ENCODE peak calls at places on chromosomes 12 and 14, in nine cellular contexts. F is fibroblast of lung; U is adrenal gland; W is esophagus squamous epithelium; V is ascending aorta; X is upper lobe of left lung; H is effector memory CD4-positive, alpha-beta T cell; A is tibial nerve; K is stomach. R is an unnamed sample. For H3K9me3, the result is how much of the 10 kb centered on the place peaks cover.

GRCh38 chr12:18932715-18933114 is 194.8 kb downstream of the CAPZA3 start:
- DNase-seq in A (no peak), W (no peak), H (no peak), V (no peak), K (no peak), F (peak), U (no peak), X (no peak), R (no peak)

GRCh38 chr14:100386121-100386520 is 63.0 kb downstream of the SLC25A47 start:
- DNase-seq in W (no peak), K (no peak), X (no peak), A (no peak), U (no peak), V (no peak), H (no peak), F (peak), R (no peak)

GRCh38 chr14:65153101-65153500 is 50.8 kb upstream of the MAX start:
- DNase-seq in X (no peak), F (no peak), U (no peak), V (no peak), W (no peak), H (no peak), A (no peak), K (no peak), R (no peak)

GRCh38 chr14:49769171-49769570 is 1.2 kb downstream of the KLHDC2 start:
- DNase-seq in H (no peak), U (no peak), F (peak), W (no peak), V (no peak), A (no peak), X (no peak), K (peak), R (no peak)

GRCh38 chr12:55673638-55674037 is 34.1 kb downstream of the ITGA7 start:
- DNase-seq in V (no peak), A (no peak), H (no peak), U (peak), X (no peak), W (no peak), F (no peak), K (no peak), R (no peak)

GRCh38 chr12:125276567-125276966 is 211.3 kb downstream of the AACS start:
- DNase-seq in X (peak), V (no peak), W (no peak), H (no peak), U (no peak), A (no peak), F (no peak), K (no peak), R (no peak)

GRCh38 chr14:53044486-53044885 is 93.6 kb upstream of the FERMT2 start:
- DNase-seq in X (no peak), A (no peak), U (no peak), V (no peak), K (no peak), H (no peak), W (no peak), F (peak), R (no peak)

GRCh38 chr12:92541024-92541423 is 161.8 kb upstream of the PLEKHG7 start:
- DNase-seq in H (no peak), V (no peak), U (no peak), A (no peak), X (no peak), F (no peak), W (no peak), K (no peak), R (no peak)

GRCh38 chr14:60756847-60757246 is 22.3 kb downstream of the MNAT1 start:
- DNase-seq in V (no peak), U (no peak), K (no peak), A (no peak), X (no peak), W (no peak), H (no peak), F (no peak), R (no peak)

GRCh38 chr14:35420036-35420811 is 15.7 kb upstream of the NFKBIA start:
- DNase-seq in V (no peak), U (no peak), F (peak), X (no peak), A (no peak), H (no peak), K (no peak), W (no peak), R (no peak)

GRCh38 chr12:95322335-95322734 is 104.7 kb downstream of the VEZT start:
- DNase-seq in H (no peak), V (no peak), U (no peak), A (no peak), X (no peak), K (no peak), F (peak), W (no peak), R (no peak)

GRCh38 chr12:111964935-111965334 is 48.0 kb downstream of the TMEM116 start:
- DNase-seq in F (no peak), H (no peak), U (no peak), W (no peak), X (no peak), K (no peak), V (no peak), A (no peak), R (no peak)

GRCh38 chr12:92136883-92137582 is 8.6 kb downstream of the BTG1 start:
- DNase-seq in F (peak), X (no peak), U (no peak), A (no peak), K (no peak), H (no peak), V (no peak), W (no peak), R (no peak)

GRCh38 chr12:125015680-125016310 is 22.4 kb downstream of the BRI3BP start:
- DNase-seq in X (no peak), F (peak), A (no peak), H (no peak), V (no peak), U (no peak), W (no peak), K (no peak), R (no peak)

GRCh38 chr12:44972746-44973421 is 78.0 kb downstream of the DBX2 start:
- DNase-seq in F (peak), X (no peak), W (no peak), U (no peak), V (no peak), H (no peak), K (no peak), A (no peak), R (no peak)

GRCh38 chr12:41008472-41008871 is 179.6 kb upstream of the PDZRN4 start:
- DNase-seq in X (no peak), A (no peak), K (no peak), F (no peak), V (no peak), H (no peak), U (no peak), W (no peak), R (no peak)
- H3K9me3 ChIP-seq in X (under half), A (under half), K (under half), F (under half), V (under half), H (under half), U (under half), W (under half), R (under half)

DNA sequence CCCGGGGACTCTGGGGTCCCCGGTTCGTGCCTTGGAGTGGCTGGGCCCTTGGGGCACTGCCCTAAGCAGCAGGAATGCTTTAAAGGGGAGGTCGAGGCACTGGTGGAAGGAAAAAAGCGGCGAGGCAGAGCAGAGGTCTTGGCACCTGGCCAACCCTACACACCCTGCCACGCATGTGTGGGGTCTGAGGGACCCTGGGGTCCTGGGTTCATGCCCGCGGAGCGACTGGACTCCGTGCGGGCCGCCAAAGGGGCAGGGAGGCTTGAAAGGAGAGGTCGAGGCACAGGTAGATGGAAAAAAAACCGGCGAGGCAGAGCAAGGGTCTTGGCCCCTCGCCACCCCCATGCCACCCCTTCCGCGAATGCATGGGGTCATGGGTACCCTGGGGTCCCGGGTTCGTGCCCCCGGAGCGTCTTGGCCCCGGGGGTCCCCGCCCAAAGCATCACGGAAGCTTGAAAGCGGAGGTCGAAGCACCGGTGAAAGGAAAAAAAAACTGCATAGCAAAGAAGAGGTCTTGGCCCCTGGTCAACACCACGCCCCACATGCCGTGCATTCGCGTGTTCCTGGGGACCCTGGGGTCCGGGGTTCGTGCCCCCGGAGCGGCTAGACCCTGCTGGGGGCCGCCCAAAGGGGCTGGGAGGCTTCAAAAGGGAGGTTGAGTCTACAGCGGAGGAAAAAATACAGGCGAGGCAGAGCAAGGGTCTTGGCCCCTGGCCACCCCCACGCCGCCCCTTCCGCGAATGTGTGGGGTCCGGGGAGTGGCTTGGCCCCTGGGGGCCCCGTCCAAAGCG is 312.9 kb downstream of the ALG10 start:
- DNase-seq in W (no peak), U (no peak), A (no peak), H (no peak), F (no peak), K (no peak), X (peak), V (no peak), R (no peak)
- H3K9me3 ChIP-seq in W (under half), U (under half), A (under half), H (under half), F (under half), K (half or more), X (half or more), V (under half), R (under half)

GRCh38 chr12:73159952-73160351 is 887.8 kb downstream of the TRHDE start:
- DNase-seq in W (no peak), H (no peak), X (no peak), U (no peak), K (no peak), F (no peak), V (no peak), A (no peak), R (no peak)
- H3K9me3 ChIP-seq in W (under half), H (under half), X (under half), U (under half), K (under half), F (under half), V (under half), A (under half), R (under half)

GRCh38 chr12:50914872-50915484 is 37.4 kb upstream of the HIGD1C start:
- DNase-seq in W (no peak), X (no peak), U (no peak), F (no peak), V (no peak), K (no peak), H (no peak), A (no peak), R (no peak)
- H3K9me3 ChIP-seq in W (under half), X (under half), U (under half), F (under half), V (under half), K (under half), H (under half), A (under half), R (under half)

DNA sequence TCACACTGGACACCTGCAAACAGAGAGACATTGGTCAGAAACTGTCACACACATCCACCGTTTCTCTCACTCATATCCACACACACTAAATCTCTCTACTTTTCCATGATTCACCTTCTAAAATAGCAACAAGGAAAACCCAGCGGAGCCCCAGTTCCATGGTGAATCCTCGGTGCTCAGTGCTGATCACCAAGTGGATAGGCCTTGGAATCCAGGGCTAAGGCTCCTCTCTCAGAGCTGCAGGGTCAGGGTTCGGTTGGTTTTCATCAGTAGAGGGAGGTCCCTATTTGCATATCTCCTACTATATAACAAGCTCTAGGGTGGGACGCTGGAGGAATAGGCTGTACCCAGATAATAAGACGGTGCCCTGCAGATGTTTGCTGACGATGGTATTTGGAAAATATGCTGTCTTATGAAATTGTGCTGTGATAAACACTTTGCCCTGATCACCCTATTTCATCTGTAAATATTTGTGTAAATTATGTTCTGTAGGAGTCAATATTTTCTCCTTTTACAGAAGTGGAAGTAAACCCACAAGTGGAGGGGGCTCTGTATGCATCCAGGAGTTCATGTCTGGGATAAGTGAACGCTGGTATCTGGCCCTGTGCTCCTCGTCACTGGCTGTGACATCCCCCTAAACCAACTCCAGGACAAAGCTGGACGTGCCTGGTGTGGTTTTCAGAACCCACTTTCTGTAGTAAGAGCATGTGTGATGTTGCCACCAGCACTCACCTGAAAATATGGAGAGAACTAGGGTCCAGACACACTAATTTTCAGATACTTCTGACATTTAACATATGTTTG is 709.2 kb downstream of the TMEM121 start:
- DNase-seq in W (no peak), F (no peak), A (no peak), K (no peak), U (no peak), X (no peak), V (no peak), H (no peak), R (no peak)
- H3K9me3 ChIP-seq in W (under half), F (under half), A (under half), K (under half), U (under half), X (under half), V (under half), H (under half), R (under half)

GRCh38 chr14:105773584-105773983 is 247.2 kb downstream of the TMEM121 start:
- DNase-seq in F (no peak), K (no peak), X (peak), H (no peak), U (no peak), V (peak), A (no peak), W (no peak), R (no peak)

GRCh38 chr14:105776924-105777323 is 250.5 kb downstream of the TMEM121 start:
- DNase-seq in U (no peak), A (no peak), W (no peak), X (peak), K (no peak), V (no peak), F (no peak), H (no peak), R (no peak)

GRCh38 chr14:105774001-105774400 is 247.6 kb downstream of the TMEM121 start:
- DNase-seq in F (no peak), X (peak), W (no peak), A (no peak), V (peak), H (no peak), K (no peak), U (no peak), R (no peak)
- H3K9me3 ChIP-seq in F (under half), X (under half), W (under half), A (under half), V (under half), H (under half), K (under half), U (under half), R (under half)

GRCh38 chr12:132291402-132292175 is 37.8 kb downstream of the GALNT9 start:
- DNase-seq in K (no peak), H (no peak), U (no peak), A (no peak), F (no peak), X (peak), W (no peak), V (no peak), R (no peak)

GRCh38 chr12:132295101-132295526 is 34.3 kb downstream of the GALNT9 start:
- DNase-seq in W (no peak), X (peak), K (no peak), H (no peak), F (no peak), A (no peak), U (no peak), V (no peak), R (no peak)

GRCh38 chr12:132294121-132295034 is 35.0 kb downstream of the GALNT9 start:
- DNase-seq in A (no peak), X (peak), K (no peak), H (no peak), W (no peak), F (no peak), V (no peak), U (no peak), R (no peak)

GRCh38 chr12:132292328-132293319 is 36.8 kb downstream of the GALNT9 start:
- DNase-seq in W (no peak), A (no peak), F (no peak), H (no peak), V (no peak), X (peak), U (no peak), K (no peak), R (no peak)

GRCh38 chr12:132296063-132296462 is 33.3 kb downstream of the GALNT9 start:
- DNase-seq in V (no peak), W (no peak), A (no peak), K (no peak), F (no peak), X (peak), U (no peak), H (no peak), R (no peak)
- H3K9me3 ChIP-seq in V (under half), W (under half), A (under half), K (under half), F (under half), X (under half), U (under half), H (under half), R (under half)

GRCh38 chr14:42174357-42174756 is 567.7 kb downstream of the LRFN5 start:
- DNase-seq in H (no peak), U (no peak), K (no peak), F (no peak), X (no peak), W (no peak), V (no peak), A (no peak), R (no peak)

GRCh38 chr14:42172304-42172703 is 565.6 kb downstream of the LRFN5 start:
- DNase-seq in K (no peak), F (no peak), V (no peak), W (no peak), U (no peak), A (no peak), H (no peak), X (no peak), R (no peak)
- H3K9me3 ChIP-seq in K (under half), F (under half), V (under half), W (under half), U (under half), A (under half), H (under half), X (under half), R (under half)

R was measured in T-helper 17 cell.